ENCODE peak calls at places on chromosomes 1 and 21, in four cellular contexts. W, J, P and M are unnamed samples.

GRCh38 chr1:214402583-214403216 is 121.7 kb downstream of the SMYD2 start:
- DNase-seq in W (no peak), J (no peak), P (no peak), M (no peak)

GRCh38 chr1:3978196-3978927 is 78.3 kb upstream of the C1orf174 start:
- DNase-seq in W (no peak), J (no peak), P (no peak), M (no peak)

GRCh38 chr21:32812035-32812434 is 40.5 kb upstream of the PAXBP1 start:
- DNase-seq in W (no peak), J (no peak), P (no peak), M (no peak)

GRCh38 chr1:218498061-218498938 is 153.2 kb downstream of the TGFB2 start:
- DNase-seq in W (no peak), J (no peak), P (no peak), M (no peak)

GRCh38 chr1:59279651-59280050 is 17.2 kb upstream of the FGGY start:
- DNase-seq in W (no peak), J (no peak), P (no peak), M (no peak)

GRCh38 chr1:5685446-5686040 is 306.7 kb downstream of the NPHP4 start:
- DNase-seq in W (no peak), J (no peak), P (no peak), M (no peak)

GRCh38 chr1:167618789-167619188 is 11.2 kb upstream of the RCSD1 start:
- DNase-seq in W (no peak), J (no peak), P (no peak), M (no peak)

GRCh38 chr1:94792473-94792875 is 27.7 kb upstream of the SLC44A3 start:
- DNase-seq in W (no peak), J (no peak), P (no peak), M (no peak)

GRCh38 chr1:39816431-39817090 is 27.9 kb upstream of the BMP8B start:
- DNase-seq in W (peak), J (peak), P (peak), M (peak)

DNA sequence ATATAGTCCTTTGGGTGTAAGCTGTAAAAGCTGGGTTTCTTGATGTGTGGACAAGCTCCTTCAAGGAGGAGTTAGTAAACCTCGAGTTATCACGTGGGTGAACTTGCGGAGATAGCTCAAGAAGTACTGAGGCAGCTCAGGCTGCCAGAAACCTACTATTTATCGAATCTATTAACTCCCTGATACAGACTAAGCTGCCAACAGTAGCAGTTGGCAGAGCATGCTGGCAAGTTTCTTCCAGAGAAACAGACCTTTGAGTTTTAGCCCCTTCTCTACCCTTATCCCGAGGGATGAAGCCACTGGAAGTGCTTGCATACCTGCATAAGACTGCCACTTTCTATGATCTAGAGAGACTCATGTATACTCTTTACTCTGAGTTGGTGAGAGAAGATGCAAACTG is 624.5 kb upstream of the USP24 start:
- DNase-seq in W (no peak), J (no peak), P (no peak), M (no peak)
- TF ChIP-seq EP300 in W (no peak), J (no peak), P (no peak), M (no peak)

DNA sequence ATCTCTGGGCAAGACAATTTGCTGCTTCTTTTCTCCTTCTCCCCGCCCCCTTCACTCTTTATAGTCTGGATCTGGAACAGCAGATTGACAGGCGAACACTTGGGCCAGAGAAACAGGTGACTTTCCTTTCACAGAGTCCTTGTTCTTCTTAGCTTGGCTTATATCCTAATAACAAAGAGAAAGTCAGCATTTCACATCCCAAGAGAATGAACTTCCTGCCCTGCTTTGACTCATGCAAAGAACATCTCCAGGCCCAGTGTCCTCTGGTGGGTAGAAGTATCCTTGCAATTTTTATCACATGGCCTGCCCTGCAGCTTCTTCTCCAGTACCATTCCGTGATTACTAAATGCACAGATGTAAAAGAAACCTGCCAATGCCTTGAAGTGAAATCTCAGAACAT is 764.4 kb downstream of the ADGRL2 start:
- DNase-seq in W (no peak), J (no peak), P (no peak), M (peak)
- TF ChIP-seq CTCF in W (no peak), J (no peak), P (no peak), M (no peak)

GRCh38 chr1:151513626-151514101 is 2.5 kb downstream of the CGN start:
- DNase-seq in W (no peak), J (peak), P (no peak), M (no peak)
- H3K4me3 ChIP-seq in W (no peak), J (peak), P (no peak), M (no peak)

GRCh38 chr1:61000327-61000726 is 82.0 kb upstream of the NFIA start:
- DNase-seq in W (no peak), J (no peak), P (no peak), M (no peak)
- TF ChIP-seq EP300 in W (no peak), J (no peak), P (no peak), M (no peak)

DNA sequence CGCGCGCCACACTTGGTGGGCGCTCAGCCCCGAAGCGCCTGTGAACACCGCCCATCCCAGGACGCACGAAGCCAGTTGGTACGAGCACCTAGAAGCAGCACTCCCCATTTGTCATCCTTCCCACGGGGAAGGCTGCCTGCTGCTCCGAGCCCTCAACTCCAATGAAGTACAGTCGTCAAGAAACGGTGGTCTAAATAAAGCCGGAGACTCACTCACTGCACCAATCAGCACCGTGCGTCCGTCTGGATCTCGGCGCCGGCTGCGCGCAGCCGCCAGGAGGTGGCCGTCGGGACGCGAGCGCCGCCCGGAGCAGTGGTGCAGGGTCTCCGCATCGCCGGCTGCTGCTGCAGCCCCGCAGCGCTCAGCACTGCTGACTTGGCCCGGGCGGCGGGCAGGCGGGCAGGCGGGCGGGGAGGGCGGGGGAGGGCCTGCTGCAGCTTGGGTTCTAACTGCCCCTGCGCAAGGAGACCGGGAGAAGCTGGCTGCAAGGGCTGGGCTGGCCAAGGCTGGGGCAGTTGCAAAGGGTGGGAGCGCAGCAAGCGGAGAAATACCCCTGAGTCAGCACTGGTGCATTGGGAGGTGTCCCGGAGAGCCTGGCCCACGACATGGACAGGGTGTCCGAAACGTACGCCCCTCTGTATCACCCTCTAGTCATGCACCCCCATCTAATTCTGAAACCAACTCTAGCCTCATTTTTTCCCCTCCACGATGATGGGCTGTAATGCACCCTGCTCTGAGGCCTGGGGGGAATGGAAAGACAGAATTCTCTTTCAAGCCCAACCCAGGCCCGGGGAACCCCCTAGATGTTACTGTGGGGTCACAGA is 35.8 kb upstream of the H6PD start:
- DNase-seq in W (no peak), J (no peak), P (no peak), M (no peak)
- TF ChIP-seq CTCF in W (no peak), J (peak), P (no peak), M (peak)

GRCh38 chr1:109389638-109390341 is 7.9 kb downstream of the SORT1 start:
- DNase-seq in W (peak), J (no peak), P (no peak), M (no peak)

GRCh38 chr1:109391161-109391556 is 6.6 kb downstream of the SORT1 start:
- DNase-seq in W (no peak), J (no peak), P (no peak), M (no peak)

GRCh38 chr1:109388208-109388711 is 9.5 kb downstream of the SORT1 start:
- DNase-seq in W (no peak), J (no peak), P (no peak), M (no peak)

GRCh38 chr1:109391626-109392025 is 6.1 kb downstream of the SORT1 start:
- DNase-seq in W (no peak), J (no peak), P (no peak), M (no peak)

DNA sequence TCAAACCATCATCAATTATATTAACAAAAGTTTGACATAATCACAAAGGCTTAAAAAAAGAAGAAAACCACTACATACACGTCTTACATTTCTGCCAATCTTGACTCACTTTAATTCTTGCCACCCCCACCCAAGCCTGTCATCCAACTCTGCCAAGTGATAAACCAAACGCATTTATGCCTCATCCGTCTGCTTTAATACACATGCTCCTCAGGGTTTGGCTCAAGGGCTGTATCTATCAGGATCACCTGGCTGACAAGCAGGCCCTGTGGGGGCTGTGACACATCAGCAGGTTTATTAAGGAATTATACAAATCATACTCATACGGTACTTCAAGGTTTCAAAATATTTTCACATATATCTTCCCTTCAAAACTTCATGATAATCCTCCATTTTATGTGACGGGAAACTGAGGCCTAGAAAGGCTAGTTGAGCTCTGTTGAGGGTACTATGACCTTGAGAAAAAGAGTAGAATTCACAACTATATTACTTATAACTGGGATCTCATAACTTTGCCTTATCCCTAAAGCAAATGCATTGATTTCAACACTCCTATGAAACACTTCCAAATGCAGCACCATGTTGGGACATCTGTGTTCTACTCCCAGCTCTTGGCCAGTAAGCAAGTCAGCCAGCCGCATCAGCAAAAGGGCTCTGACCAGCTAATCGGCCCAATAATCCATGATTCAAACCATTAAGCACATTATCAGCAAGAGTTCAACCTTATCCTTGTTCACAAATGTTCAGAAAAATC is 8.7 kb downstream of the SORT1 start:
- DNase-seq in W (peak), J (no peak), P (no peak), M (no peak)
- H3K4me3 ChIP-seq in W (peak), J (no peak), P (no peak), M (no peak)

GRCh38 chr1:148309940-148310500 is 157.9 kb upstream of the NBPF11 start:
- DNase-seq in W (no peak), J (no peak), P (no peak), M (no peak)

GRCh38 chr1:148310807-148311206 is 158.7 kb upstream of the NBPF11 start:
- DNase-seq in W (no peak), J (no peak), P (no peak), M (no peak)

GRCh38 chr1:148308832-148309458 is 156.9 kb upstream of the NBPF11 start:
- DNase-seq in W (peak), J (no peak), P (no peak), M (no peak)

DNA sequence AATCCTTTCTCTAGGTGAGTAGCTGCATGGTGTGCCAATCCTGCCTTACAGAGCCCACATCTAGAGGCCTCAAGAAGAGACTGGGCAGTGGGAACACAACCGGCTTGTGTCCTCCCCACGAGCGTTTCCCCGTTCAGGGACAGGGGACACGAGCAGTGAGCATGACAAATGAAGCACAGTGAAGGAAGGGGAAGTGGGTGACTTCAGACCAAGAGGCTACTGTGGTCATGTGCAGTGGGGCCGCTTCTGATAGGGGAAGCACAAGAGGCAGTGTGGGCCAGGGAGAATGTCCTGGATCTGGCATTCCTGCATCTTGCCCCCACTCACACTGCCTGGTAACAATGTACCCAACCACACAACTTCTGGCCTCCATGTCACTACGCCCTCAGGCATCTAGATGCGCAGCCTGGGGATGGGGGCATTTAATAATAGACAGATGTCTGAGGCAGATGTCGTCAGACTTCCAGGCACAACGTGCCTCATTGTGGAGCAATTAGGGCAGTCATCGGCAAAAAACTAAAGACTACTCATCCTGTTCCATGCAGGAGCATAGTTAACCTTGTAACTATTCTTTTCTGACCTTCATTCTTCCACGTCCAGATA is 155.6 kb upstream of the NBPF11 start:
- DNase-seq in W (no peak), J (no peak), P (no peak), M (peak)
- TF ChIP-seq EP300 in W (no peak), J (no peak), P (no peak), M (no peak)

DNA sequence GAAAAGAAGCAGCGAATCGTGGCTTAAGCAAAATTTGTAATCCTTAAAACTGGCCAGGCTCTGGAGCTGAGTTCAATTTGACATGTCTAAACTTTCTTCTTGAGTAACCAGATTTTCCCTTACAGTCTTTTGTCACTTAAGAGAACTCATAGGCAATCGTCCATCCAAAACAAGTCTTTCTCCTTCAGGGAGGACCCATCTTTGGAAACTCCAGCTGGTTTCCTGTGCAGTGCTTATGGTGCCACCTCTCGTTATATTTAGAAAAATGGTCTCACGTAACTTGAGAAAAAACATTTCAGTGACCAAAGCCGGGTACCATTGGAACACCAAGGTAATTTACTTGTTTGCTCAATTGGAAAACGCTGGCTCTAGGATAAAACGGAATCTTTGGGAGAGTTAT is 1.9 kb upstream of the PTTG1IP start:
- DNase-seq in W (no peak), J (no peak), P (no peak), M (peak)
- TF ChIP-seq CTCF in W (peak), J (no peak), P (no peak), M (no peak)

DNA sequence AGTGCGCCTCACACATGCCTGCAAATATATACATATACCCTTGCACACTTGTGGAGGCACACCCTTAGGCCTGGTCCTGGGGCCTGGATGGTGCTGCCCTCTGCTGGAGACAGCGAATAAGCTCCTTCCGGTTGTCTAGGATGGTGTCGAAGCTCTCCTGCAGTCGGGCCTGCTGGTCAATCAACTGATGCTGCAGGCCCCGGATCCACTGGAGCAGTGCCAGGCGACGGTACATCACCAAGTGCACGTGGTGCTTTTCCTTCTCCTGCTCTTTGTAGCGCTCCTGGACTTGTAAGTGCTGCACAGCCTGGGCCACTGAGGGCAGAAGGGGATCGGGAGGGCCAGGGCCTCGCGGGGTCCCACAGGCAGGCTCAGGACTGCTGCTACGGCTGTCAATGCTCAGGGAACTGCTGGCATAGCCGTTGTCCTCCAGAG is 3.1 kb downstream of the C1orf216 start:
- DNase-seq in W (peak), J (peak), P (peak), M (no peak)
- H3K4me3 ChIP-seq in W (no peak), J (no peak), P (no peak), M (no peak)

GRCh38 chr1:204275695-204276596 is 62.2 kb upstream of the GOLT1A start:
- DNase-seq in W (no peak), J (no peak), P (no peak), M (no peak)

GRCh38 chr1:204280562-204280961 is 66.8 kb upstream of the GOLT1A start:
- DNase-seq in W (no peak), J (no peak), P (no peak), M (no peak)

GRCh38 chr1:204280099-204280498 is 66.3 kb upstream of the GOLT1A start:
- DNase-seq in W (no peak), J (no peak), P (no peak), M (no peak)

GRCh38 chr1:204278254-204278653 is 64.5 kb upstream of the GOLT1A start:
- DNase-seq in W (no peak), J (no peak), P (no peak), M (no peak)

GRCh38 chr1:204278973-204279372 is 65.2 kb upstream of the GOLT1A start:
- DNase-seq in W (no peak), J (no peak), P (no peak), M (no peak)
- TF ChIP-seq EP300 in W (no peak), J (no peak), P (no peak), M (no peak)